ENCODE peak calls at places on chromosomes 12 and 14, in nine cellular contexts. V is H54, E is NCI-H446 treated with DMSO at 0.1 percent for 48 hours, O is mucosa of gallbladder, D is NCI-H1417, G is tibial artery, B is ovary, T is anterior cingulate cortex, H is neuronal stem cell. K is an unnamed sample.

GRCh38 chr12:22083167-22083566 is 37.1 kb downstream of the CMAS start:
- DNase-seq in V (no peak), E (peak; percentile 12), O (no peak), D (peak; percentile 11), G (no peak), B (no peak), T (no peak), H (no peak), K (peak; percentile 21)

GRCh38 chr12:96749978-96750377 is 157.1 kb upstream of the NEDD1 start:
- DNase-seq in V (no peak), E (no peak), O (no peak), D (no peak), G (no peak), B (no peak), T (no peak), H (peak; percentile 18), K (no peak)

GRCh38 chr12:96886998-96887677 is 19.9 kb upstream of the NEDD1 start:
- DNase-seq in V (no peak), E (no peak), O (peak; percentile 44), D (no peak), G (no peak), B (peak; percentile 57), T (peak; percentile 6), H (no peak), K (no peak)

GRCh38 chr12:2640281-2640680 is 154.5 kb upstream of the FKBP4 start:
- DNase-seq in V (peak; percentile 73), E (peak; percentile 46), O (no peak), D (no peak), G (peak; percentile 77), B (no peak), T (no peak), H (no peak), K (no peak)

GRCh38 chr14:100440207-100440631 is 117.1 kb downstream of the SLC25A47 start:
- DNase-seq in V (no peak), E (peak; percentile 42), O (peak; percentile 75), D (peak; percentile 84), G (no peak), B (peak; percentile 75), T (peak; percentile 52), H (peak; percentile 56), K (peak; percentile 48)

GRCh38 chr14:38505221-38506095 is 249.6 kb upstream of the CLEC14A start:
- DNase-seq in V (no peak), E (no peak), O (no peak), D (no peak), G (no peak), B (no peak), T (no peak), H (no peak), K (no peak)

GRCh38 chr14:81551471-81551870 is 17.8 kb upstream of the SEL1L start:
- DNase-seq in V (no peak), E (no peak), O (no peak), D (no peak), G (no peak), B (no peak), T (no peak), H (no peak), K (no peak)

GRCh38 chr14:32934891-32935633 is 3.6 kb upstream of the NPAS3 start:
- DNase-seq in V (no peak), E (no peak), O (no peak), D (no peak), G (no peak), B (peak; percentile 23), T (peak; percentile 48), H (no peak), K (no peak)

GRCh38 chr12:60689137-60689536 is 1093.3 kb downstream of the SLC16A7 start:
- DNase-seq in V (no peak), E (no peak), O (no peak), D (no peak), G (no peak), B (no peak), T (no peak), H (no peak), K (peak; percentile 6)

GRCh38 chr14:90717916-90718315 is 98.3 kb downstream of the TTC7B start:
- DNase-seq in V (no peak), E (no peak), O (no peak), D (no peak), G (no peak), B (no peak), T (no peak), H (no peak), K (no peak)

GRCh38 chr12:15899282-15899870 is 11.8 kb upstream of the DERA start:
- DNase-seq in V (no peak), E (peak; percentile 4), O (no peak), D (no peak), G (no peak), B (no peak), T (no peak), H (no peak), K (peak; percentile 10)

GRCh38 chr14:76212242-76212641 is 60.5 kb downstream of the GPATCH2L start:
- DNase-seq in V (no peak), E (no peak), O (no peak), D (no peak), G (no peak), B (no peak), T (no peak), H (no peak), K (no peak)

GRCh38 chr12:131366261-131366871 is 344.5 kb upstream of the SFSWAP start:
- DNase-seq in V (no peak), E (no peak), O (no peak), D (no peak), G (no peak), B (peak; percentile 58), T (no peak), H (no peak), K (no peak)

GRCh38 chr14:55794655-55795583 is 214.9 kb downstream of the KTN1 start:
- DNase-seq in V (peak; percentile 6), E (no peak), O (no peak), D (no peak), G (no peak), B (no peak), T (no peak), H (no peak), K (no peak)

GRCh38 chr14:59913187-59913586 is 6.8 kb upstream of the LRRC9 start:
- DNase-seq in V (no peak), E (no peak), O (no peak), D (no peak), G (no peak), B (no peak), T (no peak), H (no peak), K (no peak)

GRCh38 chr12:47889040-47889439 is 15.8 kb downstream of the VDR start:
- DNase-seq in V (no peak), E (no peak), O (no peak), D (no peak), G (peak; percentile 46), B (no peak), T (no peak), H (no peak), K (peak; percentile 81)

GRCh38 chr14:47435331-47435965 is 240.0 kb downstream of the MDGA2 start:
- DNase-seq in V (no peak), E (no peak), O (no peak), D (no peak), G (no peak), B (no peak), T (no peak), H (no peak), K (no peak)

GRCh38 chr14:94682061-94682516 is 69.9 kb downstream of the SERPINA3 start:
- DNase-seq in V (no peak), E (no peak), O (no peak), D (no peak), G (peak; percentile 43), B (no peak), T (no peak), H (no peak), K (no peak)

K was measured in MV-4-11.